ENCODE peak calls at places on chromosomes 5 and 9, in four cellular contexts. One of them, this sample, is unnamed.
A peak's percentile ranks its signal among the peaks of the same experiment; 100 is the strongest.

GRCh38 chr9:25964239-25964638 is 286.0 kb upstream of the TUSC1 start:
- DNase-seq in NB4: peak; percentile 58
- DNase-seq in natural killer cell: no peak
- DNase-seq in astrocyte of the spinal cord: peak; percentile 68
- DNase-seq in this sample: no peak

GRCh38 chr5:142293486-142293885 is 31.3 kb downstream of the SPRY4 start:
- DNase-seq in NB4: no peak
- DNase-seq in natural killer cell: no peak
- DNase-seq in astrocyte of the spinal cord: no peak
- DNase-seq in this sample: no peak

GRCh38 chr5:10532421-10532820 is 31.4 kb upstream of the ANKRD33B start:
- DNase-seq in NB4: no peak
- DNase-seq in natural killer cell: no peak
- DNase-seq in astrocyte of the spinal cord: no peak
- DNase-seq in this sample: no peak

GRCh38 chr5:113514263-113514590 is 733 bp downstream of the YTHDC2 start:
- DNase-seq in NB4: no peak
- DNase-seq in natural killer cell: no peak
- DNase-seq in astrocyte of the spinal cord: no peak
- DNase-seq in this sample: no peak

GRCh38 chr5:155822177-155822576 is 504.8 kb upstream of the SGCD start:
- DNase-seq in NB4: no peak
- DNase-seq in natural killer cell: no peak
- DNase-seq in astrocyte of the spinal cord: no peak
- DNase-seq in this sample: no peak

GRCh38 chr5:20041326-20041977 is 53.5 kb upstream of the CDH18 start:
- DNase-seq in NB4: no peak
- DNase-seq in natural killer cell: no peak
- DNase-seq in astrocyte of the spinal cord: peak; percentile 43
- DNase-seq in this sample: no peak

GRCh38 chr5:57306359-57306758 is 132.5 kb downstream of the GPBP1 start:
- DNase-seq in NB4: no peak
- DNase-seq in natural killer cell: no peak
- DNase-seq in astrocyte of the spinal cord: no peak
- DNase-seq in this sample: no peak

GRCh38 chr5:104706570-104706969 is 1144.0 kb upstream of the NUDT12 start:
- DNase-seq in NB4: no peak
- DNase-seq in natural killer cell: no peak
- DNase-seq in astrocyte of the spinal cord: no peak
- DNase-seq in this sample: no peak

GRCh38 chr5:90161399-90161798 is 248.2 kb downstream of the CETN3 start:
- DNase-seq in NB4: peak; percentile 39
- DNase-seq in natural killer cell: no peak
- DNase-seq in astrocyte of the spinal cord: peak; percentile 35
- DNase-seq in this sample: no peak

GRCh38 chr5:86880785-86881492 is 263.2 kb downstream of the COX7C start:
- DNase-seq in NB4: peak; percentile 82
- DNase-seq in natural killer cell: no peak
- DNase-seq in astrocyte of the spinal cord: peak; percentile 77
- DNase-seq in this sample: no peak

GRCh38 chr5:125450803-125451202 is 704.4 kb upstream of the ZNF608 start:
- DNase-seq in NB4: no peak
- DNase-seq in natural killer cell: no peak
- DNase-seq in astrocyte of the spinal cord: no peak
- DNase-seq in this sample: no peak

GRCh38 chr5:147188200-147189108 is 46.4 kb upstream of the STK32A start:
- DNase-seq in NB4: peak; percentile 61
- DNase-seq in natural killer cell: no peak
- DNase-seq in astrocyte of the spinal cord: peak; percentile 68
- DNase-seq in this sample: no peak

GRCh38 chr5:139043127-139043905 is 154.9 kb downstream of the SIL1 start:
- DNase-seq in NB4: no peak
- DNase-seq in natural killer cell: no peak
- DNase-seq in astrocyte of the spinal cord: peak; percentile 38
- DNase-seq in this sample: no peak

GRCh38 chr9:125255781-125256391 is 5.7 kb upstream of the GAPVD1 start:
- DNase-seq in NB4: peak; percentile 46
- DNase-seq in natural killer cell: no peak
- DNase-seq in astrocyte of the spinal cord: no peak
- DNase-seq in this sample: no peak

GRCh38 chr9:127426756-127427155 is 2.6 kb downstream of the ZNF79 start:
- DNase-seq in NB4: no peak
- DNase-seq in natural killer cell: no peak
- DNase-seq in astrocyte of the spinal cord: no peak
- DNase-seq in this sample: no peak

GRCh38 chr5:78698218-78698751 is 49.7 kb upstream of the LHFPL2 start:
- DNase-seq in NB4: no peak
- DNase-seq in natural killer cell: no peak
- DNase-seq in astrocyte of the spinal cord: peak; percentile 64
- DNase-seq in this sample: no peak

GRCh38 chr9:91929331-91929730 is 20.7 kb downstream of the ROR2 start:
- DNase-seq in NB4: no peak
- DNase-seq in natural killer cell: no peak
- DNase-seq in astrocyte of the spinal cord: no peak
- DNase-seq in this sample: no peak

GRCh38 chr9:23581936-23582335 is 244.1 kb downstream of the ELAVL2 start:
- DNase-seq in NB4: peak; percentile 21
- DNase-seq in natural killer cell: no peak
- DNase-seq in astrocyte of the spinal cord: no peak
- DNase-seq in this sample: no peak

GRCh38 chr5:150556859-150557506 is 49.1 kb downstream of the NDST1 start:
- DNase-seq in NB4: no peak
- DNase-seq in natural killer cell: no peak
- DNase-seq in astrocyte of the spinal cord: no peak
- DNase-seq in this sample: no peak

GRCh38 chr9:89755835-89756234 is 151.0 kb downstream of the GADD45G start:
- DNase-seq in NB4: no peak
- DNase-seq in natural killer cell: no peak
- DNase-seq in astrocyte of the spinal cord: no peak
- DNase-seq in this sample: no peak

GRCh38 chr9:109422641-109423040 is 75.5 kb downstream of the PTPN3 start:
- DNase-seq in NB4: no peak
- DNase-seq in natural killer cell: no peak
- DNase-seq in astrocyte of the spinal cord: no peak
- DNase-seq in this sample: no peak

GRCh38 chr5:113361701-113362100 is 73.1 kb downstream of the TSSK1B start:
- DNase-seq in NB4: no peak
- DNase-seq in natural killer cell: no peak
- DNase-seq in astrocyte of the spinal cord: no peak
- DNase-seq in this sample: no peak

GRCh38 chr5:35319231-35320002 is 89.1 kb upstream of the PRLR start:
- DNase-seq in NB4: peak; percentile 79
- DNase-seq in natural killer cell: no peak
- DNase-seq in astrocyte of the spinal cord: peak; percentile 12
- DNase-seq in this sample: peak; percentile 49

DNA sequence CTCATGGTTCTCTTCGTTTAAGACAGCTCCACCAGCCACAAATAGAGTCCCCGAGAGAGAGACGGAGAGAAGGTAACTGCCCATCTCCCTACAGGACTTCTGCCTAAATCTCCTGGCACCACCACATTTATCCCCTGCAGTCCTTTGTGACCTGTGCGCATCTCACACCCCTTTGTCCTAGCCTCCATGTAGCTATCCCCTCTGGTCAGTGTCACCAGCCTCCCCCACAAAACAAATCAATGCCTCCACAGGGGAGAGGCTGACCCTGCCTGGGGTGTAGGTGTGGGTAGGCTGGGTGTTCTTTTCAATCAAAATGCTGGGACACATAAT is at the start of gene GARIN3:
- DNase-seq in NB4: no peak
- DNase-seq in natural killer cell: no peak
- DNase-seq in astrocyte of the spinal cord: no peak
- DNase-seq in this sample: no peak
- TF ChIP-seq CTCF in NB4: no peak
- TF ChIP-seq CTCF in natural killer cell: no peak
- TF ChIP-seq CTCF in astrocyte of the spinal cord: no peak
- TF ChIP-seq CTCF in this sample: no peak

DNA sequence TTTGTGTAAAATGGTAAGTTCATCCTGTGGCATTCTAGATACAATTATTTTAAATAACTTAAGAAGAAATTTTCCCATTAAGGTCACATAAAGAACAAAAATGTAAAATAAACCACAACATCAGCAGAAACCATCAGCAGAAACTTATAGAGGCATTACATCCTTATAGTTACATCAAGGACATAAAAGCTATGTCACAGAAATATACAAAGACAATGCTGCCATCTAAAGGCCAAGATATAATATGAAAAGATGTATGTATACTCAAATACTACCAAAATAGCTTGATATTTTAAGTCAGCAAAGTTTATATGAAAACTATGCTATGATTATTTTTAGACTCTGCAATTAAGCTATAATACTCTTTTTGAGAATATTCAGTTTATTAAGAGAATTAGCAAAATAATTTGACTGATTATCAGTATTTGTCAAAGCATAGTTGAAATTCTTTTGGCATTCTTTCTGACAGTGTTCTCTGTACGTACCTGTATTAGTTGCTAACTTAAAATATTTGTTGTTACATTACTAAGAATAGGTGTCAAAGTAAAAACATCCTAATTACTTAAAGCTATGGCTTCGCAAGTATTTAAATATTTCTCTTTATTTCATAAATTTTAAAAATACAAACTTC is 36.2 kb downstream of the FBXL17 start:
- DNase-seq in NB4: peak; percentile 58
- DNase-seq in natural killer cell: no peak
- DNase-seq in astrocyte of the spinal cord: peak; percentile 64
- DNase-seq in this sample: no peak
- TF ChIP-seq CTCF in NB4: no peak
- TF ChIP-seq CTCF in natural killer cell: peak; percentile 79
- TF ChIP-seq CTCF in astrocyte of the spinal cord: peak; percentile 14
- TF ChIP-seq CTCF in this sample: no peak

DNA sequence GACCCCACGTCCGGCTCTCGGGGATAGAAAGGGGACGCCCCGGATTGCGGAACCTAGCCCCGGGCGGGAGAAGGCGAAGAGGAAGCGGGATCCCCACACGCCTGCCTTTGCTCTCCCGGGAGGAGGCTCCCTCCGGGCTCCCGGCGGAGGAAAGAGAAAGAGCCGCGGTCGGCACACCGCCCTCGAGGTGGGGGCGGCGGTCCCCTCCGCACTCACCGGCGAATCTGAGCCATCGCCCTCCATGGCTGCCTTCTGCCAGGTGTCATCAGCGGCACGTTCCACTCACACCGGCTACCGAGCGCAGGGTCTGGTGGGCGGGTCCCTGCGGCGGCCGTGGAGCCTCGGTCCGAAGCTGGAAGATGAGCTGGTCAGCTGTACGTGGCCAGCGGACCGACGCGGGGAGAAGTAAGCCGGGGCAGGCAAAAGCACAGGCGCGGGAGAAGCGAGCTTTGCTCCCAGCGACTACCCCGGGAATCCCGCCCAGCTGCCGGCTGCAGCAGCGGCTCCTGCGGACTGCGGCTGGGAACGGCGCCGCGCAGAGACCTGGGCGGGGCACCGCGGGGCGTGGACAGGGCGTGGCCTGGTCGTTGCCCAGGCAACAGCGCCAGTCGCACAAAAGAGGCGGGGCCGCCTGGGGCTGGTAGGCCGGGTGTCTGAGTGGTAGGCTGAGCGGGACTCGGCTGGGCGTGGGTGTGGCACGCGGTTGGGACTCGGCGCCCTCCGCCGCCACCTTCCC is at the start of gene TRIM36:
- DNase-seq in NB4: peak; percentile 97
- DNase-seq in natural killer cell: peak; percentile 73
- DNase-seq in astrocyte of the spinal cord: peak; percentile 94
- DNase-seq in this sample: peak; percentile 89
- TF ChIP-seq CTCF in NB4: no peak
- TF ChIP-seq CTCF in natural killer cell: no peak
- TF ChIP-seq CTCF in astrocyte of the spinal cord: no peak
- TF ChIP-seq CTCF in this sample: no peak

GRCh38 chr5:66223637-66224036 is 79.5 kb downstream of the SREK1 start:
- DNase-seq in NB4: peak; percentile 40
- DNase-seq in natural killer cell: no peak
- DNase-seq in astrocyte of the spinal cord: no peak
- DNase-seq in this sample: no peak
- TF ChIP-seq CTCF in NB4: peak; percentile 28
- TF ChIP-seq CTCF in natural killer cell: no peak
- TF ChIP-seq CTCF in astrocyte of the spinal cord: peak; percentile 26
- TF ChIP-seq CTCF in this sample: no peak

GRCh38 chr9:36138496-36138895 is 2.0 kb downstream of the GLIPR2 start:
- DNase-seq in NB4: no peak
- DNase-seq in natural killer cell: no peak
- DNase-seq in astrocyte of the spinal cord: no peak
- DNase-seq in this sample: no peak
- TF ChIP-seq CTCF in NB4: no peak
- TF ChIP-seq CTCF in natural killer cell: no peak
- TF ChIP-seq CTCF in astrocyte of the spinal cord: no peak
- TF ChIP-seq CTCF in this sample: no peak

GRCh38 chr5:115309751-115310370 is 13.4 kb upstream of the CCDC112 start:
- DNase-seq in NB4: peak; percentile 50
- DNase-seq in natural killer cell: no peak
- DNase-seq in astrocyte of the spinal cord: peak; percentile 62
- DNase-seq in this sample: no peak

GRCh38 chr5:115313632-115314031 is 17.2 kb upstream of the CCDC112 start:
- DNase-seq in NB4: no peak
- DNase-seq in natural killer cell: no peak
- DNase-seq in astrocyte of the spinal cord: no peak
- DNase-seq in this sample: no peak

GRCh38 chr5:115317750-115318149 is 21.3 kb upstream of the CCDC112 start:
- DNase-seq in NB4: no peak
- DNase-seq in natural killer cell: no peak
- DNase-seq in astrocyte of the spinal cord: no peak
- DNase-seq in this sample: no peak

GRCh38 chr5:115308815-115309214 is 12.4 kb upstream of the CCDC112 start:
- DNase-seq in NB4: no peak
- DNase-seq in natural killer cell: no peak
- DNase-seq in astrocyte of the spinal cord: no peak
- DNase-seq in this sample: no peak

DNA sequence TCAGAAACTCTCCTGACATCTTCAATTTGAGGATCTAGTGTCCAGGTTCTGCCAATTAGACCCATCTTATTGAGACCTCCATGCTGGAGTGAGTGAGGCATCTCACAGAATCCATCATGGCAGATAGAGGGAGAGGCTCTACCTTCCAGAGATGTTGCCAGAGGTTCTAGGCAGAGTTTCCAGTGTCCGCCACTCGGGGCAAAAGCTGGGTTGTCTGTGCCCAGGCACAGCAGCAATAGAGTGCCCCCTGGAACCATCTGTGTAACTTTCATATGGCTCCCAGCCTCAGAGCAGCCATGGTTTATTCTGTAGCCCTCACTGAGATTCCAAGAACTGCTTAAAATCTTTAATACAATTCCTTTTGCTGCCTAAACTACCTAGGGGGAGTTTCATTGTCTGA is 16.6 kb upstream of the CCDC112 start:
- DNase-seq in NB4: no peak
- DNase-seq in natural killer cell: no peak
- DNase-seq in astrocyte of the spinal cord: no peak
- DNase-seq in this sample: no peak
- TF ChIP-seq CTCF in NB4: no peak
- TF ChIP-seq CTCF in natural killer cell: no peak
- TF ChIP-seq CTCF in astrocyte of the spinal cord: no peak
- TF ChIP-seq CTCF in this sample: no peak